ENCODE peak calls at places on chromosomes 2 and 18, in seven cellular contexts. K is T-helper 9 cell; J is GM10248; D is stimulated activated CD4-positive, alpha-beta T cell treated with anti-CD3 and anti-CD28 coated beads, Interleukin-1b, Interleukin-23, amount 100 ng/mL, for 4 hours; A is HCT116; P is adrenal gland; Q is progenitor cell of endocrine pancreas. S is an unnamed sample.

GRCh38 chr18:9280854-9281253 is 53.7 kb upstream of the TWSG1 start:
- DNase-seq in K (no peak), J (no peak), D (no peak), A (no peak), P (no peak), Q (no peak), S (no peak)

GRCh38 chr2:164599954-164600589 is 21.2 kb downstream of the GRB14 start:
- DNase-seq in K (no peak), J (peak; percentile 23), D (no peak), A (peak; percentile 79), P (peak; percentile 66), Q (no peak), S (no peak)

GRCh38 chr2:44707945-44708645 is 233.4 kb upstream of the SIX3 start:
- DNase-seq in K (no peak), J (peak; percentile 25), D (no peak), A (no peak), P (no peak), Q (no peak), S (no peak)

GRCh38 chr2:19244460-19245363 is 113.7 kb downstream of the OSR1 start:
- DNase-seq in K (no peak), J (no peak), D (no peak), A (no peak), P (no peak), Q (no peak), S (no peak)

GRCh38 chr2:209498574-209498973 is 74.7 kb downstream of the MAP2 start:
- DNase-seq in K (no peak), J (no peak), D (no peak), A (no peak), P (no peak), Q (no peak), S (no peak)

GRCh38 chr2:178602901-178603300 is 122.6 kb downstream of the PLEKHA3 start:
- DNase-seq in K (no peak), J (no peak), D (no peak), A (no peak), P (no peak), Q (no peak), S (no peak)

GRCh38 chr2:101766871-101767739 is 69.6 kb downstream of the MAP4K4 start:
- DNase-seq in K (no peak), J (no peak), D (no peak), A (no peak), P (no peak), Q (no peak), S (no peak)

GRCh38 chr18:21682276-21683051 is 22.1 kb downstream of the ABHD3 start:
- DNase-seq in K (no peak), J (peak; percentile 53), D (no peak), A (no peak), P (no peak), Q (no peak), S (no peak)

GRCh38 chr2:100109986-100110980 is 32.1 kb downstream of the AFF3 start:
- DNase-seq in K (no peak), J (no peak), D (no peak), A (no peak), P (no peak), Q (no peak), S (no peak)

S was measured in CD8-positive, alpha-beta memory T cell.